ENCODE peak calls at places on chromosome 11, in nine cellular contexts. H is adipocyte, K is ovary, N is sigmoid colon, Z is H9, T is osteoblast, G is MM.1S, R is cardiac muscle cell, Q is stomach. C is an unnamed sample.

GRCh38 chr11:128187377-128187776 is 400.0 kb downstream of the ETS1 start:
- DNase-seq in H (no peak), K (no peak), N (no peak), Z (no peak), T (no peak), G (no peak), R (no peak), Q (no peak), C (no peak)

GRCh38 chr11:62061356-62062222 is 62.2 kb upstream of the INCENP start:
- DNase-seq in H (no peak), K (no peak), N (peak; percentile 42), Z (no peak), T (no peak), G (no peak), R (no peak), Q (no peak), C (no peak)

GRCh38 chr11:27553186-27553585 is 46.6 kb upstream of the LIN7C start:
- DNase-seq in H (no peak), K (no peak), N (no peak), Z (no peak), T (no peak), G (no peak), R (no peak), Q (no peak), C (no peak)

GRCh38 chr11:102819491-102819890 is 21.5 kb upstream of the MMP1 start:
- DNase-seq in H (no peak), K (no peak), N (peak; percentile 50), Z (no peak), T (no peak), G (peak; percentile 57), R (no peak), Q (no peak), C (no peak)

GRCh38 chr11:79466411-79466810 is 25.6 kb upstream of the TENM4 start:
- DNase-seq in H (peak; percentile 71), K (no peak), N (no peak), Z (no peak), T (peak; percentile 78), G (no peak), R (no peak), Q (no peak), C (no peak)

GRCh38 chr11:91163619-91164451 is 941.0 kb upstream of the CHORDC1 start:
- DNase-seq in H (peak; percentile 61), K (peak; percentile 8), N (no peak), Z (no peak), T (no peak), G (no peak), R (peak; percentile 25), Q (no peak), C (no peak)

GRCh38 chr11:118634435-118635236 is 27.2 kb downstream of the PHLDB1 start:
- DNase-seq in H (no peak), K (peak; percentile 91), N (peak; percentile 94), Z (peak; percentile 95), T (peak; percentile 89), G (peak; percentile 63), R (peak; percentile 90), Q (peak; percentile 90), C (peak; percentile 75)

GRCh38 chr11:130476200-130476921 is 27.9 kb downstream of the ADAMTS15 start:
- DNase-seq in H (no peak), K (no peak), N (no peak), Z (no peak), T (peak; percentile 67), G (no peak), R (peak; percentile 81), Q (no peak), C (no peak)

GRCh38 chr11:17547932-17548331 is 873 bp downstream of the OTOG start:
- DNase-seq in H (no peak), K (no peak), N (no peak), Z (peak; percentile 67), T (peak; percentile 77), G (no peak), R (no peak), Q (no peak), C (no peak)

GRCh38 chr11:45266693-45267451 is 19.3 kb downstream of the SYT13 start:
- DNase-seq in H (no peak), K (no peak), N (no peak), Z (peak; percentile 78), T (no peak), G (no peak), R (no peak), Q (no peak), C (no peak)

GRCh38 chr11:125332821-125333220 is 163.2 kb downstream of the FEZ1 start:
- DNase-seq in H (no peak), K (no peak), N (no peak), Z (no peak), T (no peak), G (no peak), R (no peak), Q (no peak), C (no peak)

GRCh38 chr11:8097062-8097814 is 16.2 kb downstream of the TUB start:
- DNase-seq in H (no peak), K (no peak), N (peak; percentile 39), Z (no peak), T (no peak), G (no peak), R (no peak), Q (peak; percentile 10), C (no peak)

GRCh38 chr11:134541355-134541754 is 129.3 kb upstream of the B3GAT1 start:
- DNase-seq in H (no peak), K (no peak), N (no peak), Z (peak; percentile 18), T (peak; percentile 31), G (no peak), R (no peak), Q (peak; percentile 23), C (no peak)

GRCh38 chr11:133905677-133906156 is 51.1 kb downstream of the IGSF9B start:
- DNase-seq in H (no peak), K (no peak), N (peak; percentile 57), Z (no peak), T (no peak), G (no peak), R (no peak), Q (no peak), C (no peak)

GRCh38 chr11:75576445-75577049 is 14.5 kb downstream of the SERPINH1 start:
- DNase-seq in H (peak; percentile 62), K (peak; percentile 69), N (no peak), Z (peak; percentile 77), T (peak; percentile 94), G (no peak), R (no peak), Q (peak; percentile 48), C (peak; percentile 71)

GRCh38 chr11:85133636-85134035 is 493.5 kb downstream of the DLG2 start:
- DNase-seq in H (no peak), K (no peak), N (no peak), Z (no peak), T (no peak), G (no peak), R (no peak), Q (no peak), C (no peak)

GRCh38 chr11:57323503-57324153 is 1.1 kb downstream of the TNKS1BP1 start:
- DNase-seq in H (peak; percentile 70), K (peak; percentile 39), N (no peak), Z (no peak), T (peak; percentile 88), G (no peak), R (no peak), Q (no peak), C (no peak)
- H3K4me1 ChIP-seq in H (peaks cover 53% of the 10 kb centered on the region), K (peaks cover 26% of the 10 kb centered on the region), N (peaks cover 57% of the 10 kb centered on the region), Z (peaks cover 13% of the 10 kb centered on the region), T (peaks cover 41% of the 10 kb centered on the region), G (peaks cover 30% of the 10 kb centered on the region), R (peaks cover 33% of the 10 kb centered on the region), Q (peaks cover 50% of the 10 kb centered on the region), C (peaks cover 22% of the 10 kb centered on the region)

GRCh38 chr11:35146074-35146521 is 7.1 kb downstream of the CD44 start:
- DNase-seq in H (no peak), K (no peak), N (no peak), Z (no peak), T (no peak), G (peak; percentile 62), R (no peak), Q (no peak), C (no peak)
- H3K4me1 ChIP-seq in H (peaks cover 69% of the 10 kb centered on the region), K (no peaks in the 10 kb centered on the region), N (peaks cover 78% of the 10 kb centered on the region), Z (peaks cover 2% of the 10 kb centered on the region), T (peaks cover 72% of the 10 kb centered on the region), G (peaks cover 57% of the 10 kb centered on the region), R (peaks cover 2% of the 10 kb centered on the region), Q (peaks cover 44% of the 10 kb centered on the region), C (peaks cover 23% of the 10 kb centered on the region)

GRCh38 chr11:2892215-2893020 is 6.8 kb upstream of the CDKN1C start:
- DNase-seq in H (peak; percentile 67), K (peak; percentile 76), N (peak; percentile 83), Z (peak; percentile 88), T (peak; percentile 93), G (peak; percentile 53), R (peak; percentile 76), Q (peak; percentile 57), C (peak; percentile 58)

GRCh38 chr11:2896047-2896446 is 10.5 kb upstream of the CDKN1C start:
- DNase-seq in H (no peak), K (no peak), N (no peak), Z (no peak), T (no peak), G (no peak), R (no peak), Q (no peak), C (no peak)

GRCh38 chr11:2891901-2892214 is 6.3 kb upstream of the CDKN1C start:
- DNase-seq in H (no peak), K (peak; percentile 77), N (no peak), Z (no peak), T (peak; percentile 98), G (no peak), R (no peak), Q (peak; percentile 82), C (peak; percentile 48)

GRCh38 chr11:2893021-2893528 is 7.5 kb upstream of the CDKN1C start:
- DNase-seq in H (no peak), K (no peak), N (no peak), Z (no peak), T (no peak), G (no peak), R (no peak), Q (no peak), C (no peak)

GRCh38 chr11:2893935-2894334 is 8.4 kb upstream of the CDKN1C start:
- DNase-seq in H (no peak), K (no peak), N (no peak), Z (no peak), T (no peak), G (no peak), R (no peak), Q (no peak), C (no peak)
- H3K4me1 ChIP-seq in H (peaks cover 15% of the 10 kb centered on the region), K (peaks cover 15% of the 10 kb centered on the region), N (peaks cover 27% of the 10 kb centered on the region), Z (no peaks in the 10 kb centered on the region), T (peaks cover 14% of the 10 kb centered on the region), G (peaks cover 14% of the 10 kb centered on the region), R (peaks cover 3% of the 10 kb centered on the region), Q (peaks cover 29% of the 10 kb centered on the region), C (peaks cover 17% of the 10 kb centered on the region)

GRCh38 chr11:116928845-116929244 is 91.4 kb upstream of the APOA1 start:
- DNase-seq in H (no peak), K (no peak), N (no peak), Z (no peak), T (no peak), G (no peak), R (no peak), Q (no peak), C (no peak)
- H3K4me1 ChIP-seq in H (peaks cover 28% of the 10 kb centered on the region), K (no peaks in the 10 kb centered on the region), N (peaks cover 41% of the 10 kb centered on the region), Z (peaks cover 5% of the 10 kb centered on the region), T (peaks cover 31% of the 10 kb centered on the region), G (peaks cover 76% of the 10 kb centered on the region), R (peaks cover 52% of the 10 kb centered on the region), Q (peaks cover 32% of the 10 kb centered on the region), C (peaks cover 4% of the 10 kb centered on the region)